ENCODE peak calls at places on chromosomes 1 and 21, in nine cellular contexts. M is tibial artery, H is left ventricle myocardium inferior, E is PC-3, R is bronchial epithelial cell, O is mammary epithelial cell, V is heart left ventricle, K is IMR-90, B is K562. C is an unnamed sample.

GRCh38 chr1:169785267-169785666 is 9.4 kb downstream of the METTL18 start:
- DNase-seq in M (no peak), H (no peak), E (no peak), R (no peak), O (no peak), V (no peak), K (no peak), B (no peak), C (no peak)

GRCh38 chr1:205976708-205977107 is 26.5 kb downstream of the RAB7B start:
- DNase-seq in M (no peak), H (peak; percentile 77), E (peak; percentile 23), R (peak; percentile 67), O (no peak), V (peak; percentile 92), K (peak; percentile 81), B (no peak), C (no peak)

GRCh38 chr1:31570906-31571305 is 5.4 kb upstream of the TINAGL1 start:
- DNase-seq in M (no peak), H (no peak), E (no peak), R (peak; percentile 58), O (no peak), V (no peak), K (no peak), B (no peak), C (no peak)

GRCh38 chr1:115838805-115839705 is 1.9 kb downstream of the NHLH2 start:
- DNase-seq in M (no peak), H (no peak), E (no peak), R (peak; percentile 56), O (peak; percentile 60), V (peak; percentile 32), K (no peak), B (no peak), C (peak; percentile 68)

GRCh38 chr21:32735524-32735923 is 7.7 kb upstream of the SYNJ1 start:
- DNase-seq in M (no peak), H (no peak), E (no peak), R (no peak), O (no peak), V (no peak), K (no peak), B (no peak), C (no peak)

GRCh38 chr1:93499075-93499474 is 51.2 kb downstream of the FNBP1L start:
- DNase-seq in M (no peak), H (no peak), E (no peak), R (no peak), O (no peak), V (no peak), K (no peak), B (peak; percentile 27), C (no peak)

GRCh38 chr1:222889445-222889844 is 74.6 kb downstream of the DISP1 start:
- DNase-seq in M (no peak), H (no peak), E (peak; percentile 55), R (peak; percentile 51), O (no peak), V (no peak), K (no peak), B (no peak), C (no peak)

GRCh38 chr1:108816049-108816882 is 40.6 kb downstream of the AKNAD1 start:
- DNase-seq in M (peak; percentile 88), H (peak; percentile 66), E (peak; percentile 44), R (peak; percentile 74), O (peak; percentile 90), V (peak; percentile 76), K (peak; percentile 93), B (peak; percentile 35), C (peak; percentile 93)

GRCh38 chr1:172141351-172142000 is 279.0 kb upstream of the C1orf105 start:
- DNase-seq in M (no peak), H (no peak), E (no peak), R (no peak), O (no peak), V (no peak), K (no peak), B (no peak), C (peak; percentile 11)

GRCh38 chr1:157115851-157116734 is 16.5 kb upstream of the ETV3L start:
- DNase-seq in M (peak; percentile 41), H (no peak), E (no peak), R (no peak), O (no peak), V (no peak), K (no peak), B (no peak), C (no peak)

GRCh38 chr1:22584001-22584557 is 20.8 kb downstream of the EPHA8 start:
- DNase-seq in M (no peak), H (no peak), E (no peak), R (no peak), O (no peak), V (peak; percentile 11), K (no peak), B (no peak), C (no peak)

GRCh38 chr1:44808938-44809917 is 905 bp downstream of the BTBD19 start:
- DNase-seq in M (peak; percentile 85), H (peak; percentile 48), E (no peak), R (peak; percentile 46), O (no peak), V (peak; percentile 72), K (peak; percentile 82), B (peak; percentile 56), C (peak; percentile 24)

GRCh38 chr1:44811714-44812151 is 3.4 kb downstream of the BTBD19 start:
- DNase-seq in M (peak; percentile 69), H (peak; percentile 13), E (no peak), R (no peak), O (no peak), V (peak; percentile 37), K (peak; percentile 91), B (peak; percentile 57), C (peak; percentile 26)

GRCh38 chr1:44811234-44811633 is 2.9 kb downstream of the BTBD19 start:
- DNase-seq in M (no peak), H (peak; percentile 5), E (no peak), R (no peak), O (no peak), V (peak; percentile 13), K (no peak), B (no peak), C (no peak)

GRCh38 chr1:44808063-44808937 is at the start of gene BTBD19:
- DNase-seq in M (peak; percentile 94), H (peak; percentile 88), E (no peak), R (no peak), O (no peak), V (peak; percentile 89), K (peak; percentile 91), B (peak; percentile 88), C (peak; percentile 82)

DNA sequence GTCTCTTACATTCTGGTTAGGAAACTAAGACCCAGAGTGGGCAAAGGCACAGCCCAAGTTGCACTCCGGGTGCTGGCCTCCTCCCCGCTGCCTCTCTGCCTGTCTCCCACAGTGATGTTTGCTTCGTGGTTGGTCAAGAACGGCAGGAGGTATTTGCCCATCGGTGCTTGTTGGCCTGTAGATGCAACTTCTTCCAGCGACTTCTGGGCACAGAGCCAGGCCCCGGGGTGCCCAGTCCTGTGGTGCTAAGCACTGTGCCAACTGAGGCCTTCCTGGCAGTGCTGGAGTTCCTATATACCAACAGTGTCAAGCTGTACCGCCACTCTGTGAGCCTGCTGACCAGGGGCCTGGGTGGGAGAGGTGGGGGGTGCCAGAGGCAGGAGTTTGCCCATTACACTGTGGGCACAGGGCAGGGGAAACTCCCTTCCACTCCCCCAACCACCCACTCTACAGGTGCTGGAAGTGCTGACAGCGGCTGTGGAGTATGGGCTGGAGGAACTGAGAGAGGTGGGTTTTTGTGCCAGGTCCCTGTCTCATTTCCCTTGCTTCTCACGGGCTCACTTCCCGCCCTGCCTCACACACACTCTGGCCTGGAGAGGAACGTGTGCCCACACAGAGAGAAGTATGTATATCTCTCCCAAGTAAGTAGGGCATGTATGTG is 1.9 kb downstream of the BTBD19 start:
- DNase-seq in M (peak; percentile 93), H (peak; percentile 63), E (peak; percentile 16), R (no peak), O (no peak), V (peak; percentile 74), K (no peak), B (no peak), C (peak; percentile 92)
- H3K4me3 ChIP-seq in M (peak overlapping the region; percentile 41), H (peak overlapping the region; percentile 61), E (no peak overlapping the region), R (no peak overlapping the region), O (no peak overlapping the region), V (peak overlapping the region; percentile 59), K (no peak overlapping the region), B (no peak overlapping the region), C (no peak overlapping the region)

GRCh38 chr1:101945884-101946283 is 50.8 kb downstream of the OLFM3 start:
- DNase-seq in M (no peak), H (no peak), E (no peak), R (no peak), O (no peak), V (no peak), K (no peak), B (no peak), C (no peak)

GRCh38 chr1:101938681-101939080 is 58.0 kb downstream of the OLFM3 start:
- DNase-seq in M (no peak), H (no peak), E (no peak), R (no peak), O (no peak), V (no peak), K (no peak), B (no peak), C (no peak)

GRCh38 chr1:101943237-101943636 is 53.5 kb downstream of the OLFM3 start:
- DNase-seq in M (no peak), H (no peak), E (no peak), R (no peak), O (no peak), V (no peak), K (no peak), B (no peak), C (no peak)
- H3K27me3 ChIP-seq in M (no peaks in the 10 kb centered on the region), H (no peaks in the 10 kb centered on the region), E (peaks cover 10% of the 10 kb centered on the region), R (no peaks in the 10 kb centered on the region), O (no peaks in the 10 kb centered on the region), V (no peaks in the 10 kb centered on the region), K (no peaks in the 10 kb centered on the region), B (no peaks in the 10 kb centered on the region), C (no peaks in the 10 kb centered on the region)

DNA sequence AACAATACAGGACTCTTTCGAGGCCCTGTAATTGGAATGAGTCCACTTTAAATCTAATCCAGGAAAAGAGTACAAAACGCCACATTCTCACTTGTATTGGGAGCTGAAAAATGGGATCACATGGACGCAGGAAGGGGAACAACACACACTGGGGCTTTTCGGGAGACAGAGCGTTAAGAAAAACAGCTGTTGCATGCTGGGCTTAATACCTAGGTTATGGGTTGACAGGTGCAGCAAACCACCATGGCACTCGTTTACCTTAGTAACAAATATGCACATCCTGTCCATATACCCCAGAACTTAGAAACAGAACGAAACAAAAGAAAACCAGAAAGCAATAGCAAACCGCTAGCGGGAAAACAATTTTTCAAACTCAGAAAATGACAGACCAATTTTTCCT is 1532.7 kb upstream of the TPTE start:
- DNase-seq in M (no peak), H (no peak), E (no peak), R (peak; percentile 69), O (no peak), V (no peak), K (no peak), B (no peak), C (peak; percentile 58)
- H3K4me3 ChIP-seq in M (no peak overlapping the region), H (no peak overlapping the region), E (no peak overlapping the region), R (no peak overlapping the region), O (no peak overlapping the region), V (no peak overlapping the region), K (no peak overlapping the region), B (no peak overlapping the region), C (no peak overlapping the region)

DNA sequence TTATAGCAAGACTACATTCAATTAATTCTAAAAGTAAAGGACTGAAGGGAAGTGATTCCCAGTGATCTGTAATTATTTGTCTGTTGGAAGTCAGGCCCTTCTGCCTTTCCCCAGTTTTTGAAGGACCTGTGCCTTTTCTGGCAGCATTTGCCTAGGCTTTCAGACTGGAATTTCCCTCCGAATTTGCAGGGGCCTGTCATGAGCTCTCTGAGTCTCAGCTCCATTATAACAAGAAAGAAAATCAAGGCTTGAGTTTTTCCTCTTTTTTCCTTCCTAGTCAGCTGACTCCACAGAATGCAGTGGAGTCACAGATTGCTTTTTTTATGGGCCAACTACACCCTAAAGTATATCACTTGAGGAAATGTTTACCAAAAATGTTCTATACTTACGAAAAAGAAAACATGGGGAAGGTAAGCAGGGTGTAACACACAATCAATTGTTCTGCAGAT is 1.1 kb downstream of the NR5A2 start:
- DNase-seq in M (no peak), H (no peak), E (peak; percentile 57), R (peak; percentile 3), O (no peak), V (no peak), K (no peak), B (no peak), C (no peak)
- H3K27me3 ChIP-seq in M (peaks cover 47% of the 10 kb centered on the region), H (peaks cover 96% of the 10 kb centered on the region), E (peaks cover 45% of the 10 kb centered on the region), R (peaks cover 11% of the 10 kb centered on the region), O (peaks cover 23% of the 10 kb centered on the region), V (peaks cover 9% of the 10 kb centered on the region), K (peaks cover 51% of the 10 kb centered on the region), B (peaks cover 26% of the 10 kb centered on the region), C (peaks cover 20% of the 10 kb centered on the region)